ENCODE peak calls at places on chromosomes 11 and 22, in four cellular contexts. S is endothelial cell of umbilical vein, H is psoas muscle, T is substantia nigra. O is an unnamed sample.

GRCh38 chr22:16961477-16962186 is 46.4 kb downstream of the GAB4 start:
- DNase-seq in H (no peak), T (no peak), S (no peak), O (no peak)

GRCh38 chr11:6992026-6992425 is 28.1 kb downstream of the ZNF214 start:
- DNase-seq in T (no peak), H (no peak), S (no peak), O (no peak)

GRCh38 chr11:66142370-66143263 is 72.5 kb downstream of the PACS1 start:
- DNase-seq in T (no peak), S (no peak), H (no peak), O (no peak)

GRCh38 chr11:16825968-16826367 is 87.5 kb downstream of the C11orf58 start:
- DNase-seq in S (no peak), H (no peak), T (no peak), O (no peak)

GRCh38 chr22:33380789-33381530 is 322.8 kb upstream of the SYN3 start:
- DNase-seq in S (no peak), H (no peak), T (no peak), O (peak)

GRCh38 chr11:70828498-70829159 is 423.7 kb downstream of the SHANK2 start:
- DNase-seq in T (peak), H (peak), S (no peak), O (no peak)

GRCh38 chr11:34308821-34309585 is 48.8 kb downstream of the ABTB2 start:
- DNase-seq in H (no peak), S (no peak), T (no peak), O (no peak)

GRCh38 chr11:15938983-15939382 is 417.4 kb downstream of the SOX6 start:
- DNase-seq in S (no peak), T (no peak), H (no peak), O (no peak)

GRCh38 chr11:88520391-88520790 is 182.9 kb upstream of the CTSC start:
- DNase-seq in T (no peak), S (no peak), H (no peak), O (no peak)

GRCh38 chr11:56642339-56642738 is at the start of gene OR5AP2:
- DNase-seq in T (no peak), H (no peak), S (no peak), O (no peak)

GRCh38 chr22:21963790-21964211 is 11.2 kb upstream of the PPM1F start:
- DNase-seq in S (no peak), T (no peak), H (no peak), O (no peak)

GRCh38 chr22:33565580-33565995 is 354.7 kb downstream of the LARGE1 start:
- DNase-seq in S (no peak), T (no peak), H (no peak), O (no peak)

GRCh38 chr11:2674681-2675131 is 25.1 kb downstream of the KCNQ1OT1 start:
- DNase-seq in S (no peak), H (no peak), T (peak), O (no peak)

GRCh38 chr22:23383491-23384450 is 196.3 kb downstream of the IGLL1 start:
- DNase-seq in H (no peak), T (peak), S (no peak), O (no peak)

GRCh38 chr11:73185680-73186293 is 32.3 kb upstream of the P2RY2 start:
- DNase-seq in H (peak), T (no peak), S (peak), O (no peak)

GRCh38 chr11:129402196-129402595 is 26.5 kb downstream of the BARX2 start:
- DNase-seq in S (no peak), T (no peak), H (no peak), O (no peak)

GRCh38 chr11:2525166-2525861 is 80.5 kb downstream of the KCNQ1 start:
- DNase-seq in T (no peak), H (peak), S (no peak), O (no peak)

GRCh38 chr11:125079151-125079877 is 16.2 kb downstream of the SLC37A2 start:
- DNase-seq in S (no peak), T (no peak), H (no peak), O (no peak)

GRCh38 chr11:128830290-128830813 is 36.7 kb downstream of the KCNJ1 start:
- DNase-seq in T (no peak), S (no peak), H (no peak), O (no peak)

GRCh38 chr22:17774206-17774927 is at the start of gene BID:
- DNase-seq in H (peak), S (peak), T (no peak), O (no peak)

GRCh38 chr11:131354251-131354701 is 16.1 kb upstream of the NTM start:
- DNase-seq in H (no peak), S (no peak), T (no peak), O (no peak)

GRCh38 chr11:11349051-11349450 is 4.0 kb downstream of the CSNK2A3 start:
- DNase-seq in H (no peak), T (no peak), S (no peak), O (no peak)

GRCh38 chr11:104370478-104370877 is 206.5 kb upstream of the PDGFD start:
- DNase-seq in H (no peak), S (no peak), T (no peak), O (no peak)

GRCh38 chr11:123064268-123064657 is 2.3 kb upstream of the HSPA8 start:
- DNase-seq in S (no peak), H (no peak), T (no peak), O (no peak)

GRCh38 chr22:46830001-46830715 is 67.7 kb downstream of the TBC1D22A start:
- DNase-seq in S (peak), H (peak), T (no peak), O (peak)

GRCh38 chr22:45284705-45285305 is at the start of gene UPK3A:
- DNase-seq in T (no peak), S (peak), H (peak), O (no peak)

GRCh38 chr22:17589810-17590375 is 26.6 kb downstream of the SLC25A18 start:
- DNase-seq in T (no peak), H (no peak), S (no peak), O (no peak)

GRCh38 chr11:34028407-34028804 is 23.1 kb upstream of the CAPRIN1 start:
- DNase-seq in T (no peak), H (peak), S (no peak), O (no peak)

GRCh38 chr11:69104856-69105395 is 50.8 kb upstream of the SMIM38 start:
- DNase-seq in T (no peak), H (no peak), S (no peak), O (no peak)

GRCh38 chr22:47398491-47398890 is 636.0 kb downstream of the TBC1D22A start:
- DNase-seq in S (no peak), H (no peak), T (no peak), O (no peak)

GRCh38 chr22:26428515-26429457 is at the start of gene ASPHD2:
- DNase-seq in T (peak), S (peak), H (peak), O (no peak)

GRCh38 chr11:78429667-78430066 is 12.0 kb upstream of the GAB2 start:
- DNase-seq in S (no peak), T (no peak), H (no peak), O (no peak)

GRCh38 chr22:41480397-41480735 is 11.4 kb downstream of the ACO2 start:
- DNase-seq in S (no peak), H (no peak), T (no peak), O (no peak)

GRCh38 chr22:30277547-30278344 is 11.1 kb upstream of the OSM start:
- DNase-seq in S (peak), H (no peak), T (peak), O (no peak)

GRCh38 chr22:25364736-25365241 is 145.3 kb downstream of the CRYBB2 start:
- DNase-seq in S (no peak), H (no peak), T (no peak), O (no peak)

GRCh38 chr11:64864473-64865285 is 13.7 kb downstream of the EHD1 start:
- DNase-seq in T (no peak), H (peak), S (peak), O (no peak)

GRCh38 chr11:63489879-63490278 is 1.1 kb downstream of the PLAAT5 start:
- DNase-seq in H (no peak), S (no peak), T (no peak), O (no peak)

GRCh38 chr11:125935629-125936199 is 10.1 kb upstream of the VSIG10L2 start:
- DNase-seq in S (no peak), H (no peak), T (no peak), O (no peak)

GRCh38 chr11:118633979-118634378 is 26.6 kb downstream of the PHLDB1 start:
- DNase-seq in T (no peak), S (no peak), H (no peak), O (no peak)
- H3K27ac ChIP-seq in T (peak), S (no peak), H (peak), O (no peak)

GRCh38 chr22:31291716-31292644 is at the start of gene PIK3IP1:
- DNase-seq in T (peak), S (peak), H (peak), O (no peak)

GRCh38 chr22:31290494-31291402 is 1.5 kb downstream of the PIK3IP1 start:
- DNase-seq in H (peak), S (peak), T (peak), O (peak)

GRCh38 chr22:31289335-31289734 is 3.0 kb downstream of the PIK3IP1 start:
- DNase-seq in H (no peak), T (no peak), S (no peak), O (no peak)

GRCh38 chr22:31288496-31289235 is 3.6 kb downstream of the PIK3IP1 start:
- DNase-seq in S (no peak), H (no peak), T (no peak), O (no peak)

DNA sequence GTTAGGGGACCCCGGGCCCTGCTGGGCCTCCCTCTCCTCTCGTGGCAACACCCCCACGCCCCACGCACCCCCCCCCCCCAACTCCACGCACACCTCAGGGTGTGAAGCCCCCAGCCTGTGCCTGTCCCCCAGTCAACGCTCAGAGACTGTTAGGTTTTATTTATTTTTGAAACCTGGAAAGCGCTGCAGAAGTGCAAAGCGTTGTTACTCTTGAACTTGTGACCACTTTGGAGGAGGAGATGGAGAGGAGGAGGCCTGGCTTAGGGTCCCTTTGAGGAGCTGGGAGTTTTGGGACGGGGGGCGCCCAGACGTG is 929 bp downstream of the PIK3IP1 start:
- DNase-seq in T (peak), S (no peak), H (no peak), O (no peak)
- H3K27ac ChIP-seq in T (peak), S (no peak), H (peak), O (peak)

GRCh38 chr11:68002943-68003845 is 703 bp downstream of the UNC93B1 start:
- DNase-seq in S (no peak), T (no peak), H (no peak), O (no peak)
- H3K27ac ChIP-seq in S (no peak), T (peak), H (peak), O (no peak)

GRCh38 chr22:38193580-38193979 is 8.2 kb upstream of the MAFF start:
- DNase-seq in S (no peak), T (no peak), H (no peak), O (no peak)

GRCh38 chr22:38190581-38190980 is 9.0 kb upstream of the PLA2G6 start:
- DNase-seq in H (no peak), T (no peak), S (no peak), O (no peak)

GRCh38 chr22:38191746-38192474 is 9.9 kb upstream of the MAFF start:
- DNase-seq in S (no peak), H (no peak), T (no peak), O (no peak)

GRCh38 chr22:38191115-38191514 is 9.5 kb upstream of the PLA2G6 start:
- DNase-seq in S (no peak), T (no peak), H (no peak), O (no peak)

GRCh38 chr22:38192475-38192863 is 9.3 kb upstream of the MAFF start:
- DNase-seq in T (no peak), S (no peak), H (no peak), O (no peak)
- H3K27ac ChIP-seq in T (no peak), S (no peak), H (peak), O (no peak)

GRCh38 chr11:113339909-113340569 is 25.7 kb downstream of the TTC12 start:
- DNase-seq in S (no peak), H (no peak), T (no peak), O (no peak)
- H3K27ac ChIP-seq in S (no peak), H (no peak), T (no peak), O (no peak)

GRCh38 chr11:1300569-1301187 is 8.8 kb downstream of the TOLLIP start:
- DNase-seq in S (no peak), T (no peak), H (no peak), O (no peak)
- H3K27ac ChIP-seq in S (no peak), T (no peak), H (peak), O (no peak)

GRCh38 chr11:211741-212140 is 4.2 kb downstream of the RIC8A start:
- DNase-seq in T (no peak), H (no peak), S (no peak), O (no peak)
- H3K27ac ChIP-seq in T (no peak), H (no peak), S (no peak), O (no peak)